ENCODE peak calls at places on chromosomes 1 and 21, in five cellular contexts. V, Q, R, U and T are unnamed samples.

GRCh38 chr1:196558424-196558823 is 49.8 kb downstream of the KCNT2 start:
- DNase-seq in V (no peak), U (no peak), Q (peak), R (no peak), T (peak)

GRCh38 chr1:58395355-58395754 is 151.2 kb downstream of the OMA1 start:
- DNase-seq in Q (no peak), R (no peak), U (no peak), V (no peak), T (peak)

GRCh38 chr1:229537894-229538293 is 20.6 kb downstream of the ABCB10 start:
- DNase-seq in U (no peak), Q (no peak), V (no peak), R (no peak), T (no peak)

GRCh38 chr1:209761021-209761635 is 5.3 kb downstream of the TRAF3IP3 start:
- DNase-seq in U (no peak), Q (no peak), V (no peak), R (no peak), T (peak)

GRCh38 chr1:71921197-71921596 is 361.1 kb downstream of the NEGR1 start:
- DNase-seq in Q (no peak), V (no peak), U (no peak), R (no peak), T (no peak)

GRCh38 chr1:178653091-178653490 is 72.0 kb upstream of the RALGPS2 start:
- DNase-seq in R (no peak), V (peak), U (no peak), Q (no peak), T (no peak)

GRCh38 chr1:14576155-14576554 is 22.3 kb upstream of the KAZN start:
- DNase-seq in U (no peak), R (no peak), Q (no peak), V (no peak), T (no peak)

GRCh38 chr1:158146165-158146564 is 34.5 kb upstream of the CD1D start:
- DNase-seq in Q (no peak), V (no peak), U (no peak), R (no peak), T (peak)

GRCh38 chr1:206895320-206895719 is 1.9 kb upstream of the IL24 start:
- DNase-seq in V (no peak), Q (no peak), R (no peak), U (no peak), T (no peak)

GRCh38 chr21:17118638-17119384 is 394.0 kb upstream of the CXADR start:
- DNase-seq in U (no peak), Q (no peak), V (no peak), R (no peak), T (no peak)

GRCh38 chr1:19559641-19560040 is 74.3 kb upstream of the CAPZB start:
- DNase-seq in R (no peak), Q (no peak), U (no peak), V (no peak), T (peak)
- TF ChIP-seq CTCF in R (no peak), Q (no peak), U (no peak), V (no peak), T (no peak)

GRCh38 chr1:248596615-248597014 is 885 bp downstream of the OR2T10 start:
- DNase-seq in V (no peak), Q (peak), U (no peak), R (no peak), T (no peak)

GRCh38 chr1:248593226-248593625 is 4.3 kb downstream of the OR2T10 start:
- DNase-seq in U (no peak), R (no peak), V (no peak), Q (no peak), T (no peak)

GRCh38 chr1:248599396-248599795 is 1.9 kb upstream of the OR2T10 start:
- DNase-seq in Q (peak), U (no peak), V (no peak), R (no peak), T (no peak)

GRCh38 chr1:248592655-248593054 is 4.8 kb downstream of the OR2T10 start:
- DNase-seq in R (no peak), Q (no peak), V (no peak), U (no peak), T (no peak)

GRCh38 chr1:248597589-248597988 is at the start of gene OR2T10:
- DNase-seq in Q (no peak), V (no peak), U (no peak), R (no peak), T (no peak)
- H3K4me3 ChIP-seq in Q (no peak), V (no peak), U (no peak), R (no peak), T (no peak)

DNA sequence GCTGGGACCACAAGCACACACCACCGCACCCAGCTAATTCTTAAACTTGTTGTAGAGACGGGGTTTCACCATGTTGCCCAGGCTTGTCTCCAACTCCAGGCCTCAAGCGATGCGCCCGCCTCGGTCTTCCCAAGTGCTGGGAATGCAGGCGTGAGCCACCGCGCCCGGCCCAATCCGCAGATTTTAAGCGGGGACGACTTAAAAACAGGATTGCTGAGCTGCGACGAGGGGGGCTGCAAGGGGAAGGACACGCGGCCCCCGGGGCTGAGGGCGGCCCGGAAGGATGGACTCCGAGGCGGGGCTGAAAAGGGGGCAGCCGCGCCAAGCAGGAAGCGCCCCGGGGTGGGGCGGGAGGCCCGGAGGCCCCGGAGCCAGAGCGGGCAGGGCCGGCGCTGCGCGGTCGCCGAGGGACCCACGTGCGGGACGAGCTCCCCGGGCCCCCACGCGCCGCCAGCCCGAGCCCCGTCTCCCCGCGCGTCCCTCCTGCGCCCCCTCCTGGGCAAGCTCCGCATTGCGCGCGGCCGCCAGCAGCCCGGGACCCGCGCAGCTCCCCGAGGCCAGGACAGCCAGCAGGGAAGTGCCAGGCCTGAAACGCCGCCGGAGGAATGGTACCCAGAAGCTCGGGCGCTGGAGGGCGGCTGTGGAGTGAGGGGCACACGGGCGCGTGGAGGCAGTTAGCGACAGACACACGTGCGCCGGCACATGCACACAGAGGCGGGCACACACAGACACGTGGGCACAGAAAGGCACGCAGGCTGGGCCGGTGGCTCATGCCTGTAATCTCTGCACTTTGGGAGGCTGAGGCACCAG is 5.5 kb upstream of the PRKCZ start:
- DNase-seq in U (peak), V (peak), R (peak), Q (peak), T (peak)
- TF ChIP-seq CTCF in U (peak), V (peak), R (peak), Q (peak), T (peak)

GRCh38 chr1:16903458-16903796 is 7.6 kb downstream of the RNU1-2 start:
- DNase-seq in V (no peak), Q (no peak), U (no peak), R (no peak), T (no peak)
- H3K4me3 ChIP-seq in V (peak), Q (peak), U (peak), R (peak), T (no peak)

DNA sequence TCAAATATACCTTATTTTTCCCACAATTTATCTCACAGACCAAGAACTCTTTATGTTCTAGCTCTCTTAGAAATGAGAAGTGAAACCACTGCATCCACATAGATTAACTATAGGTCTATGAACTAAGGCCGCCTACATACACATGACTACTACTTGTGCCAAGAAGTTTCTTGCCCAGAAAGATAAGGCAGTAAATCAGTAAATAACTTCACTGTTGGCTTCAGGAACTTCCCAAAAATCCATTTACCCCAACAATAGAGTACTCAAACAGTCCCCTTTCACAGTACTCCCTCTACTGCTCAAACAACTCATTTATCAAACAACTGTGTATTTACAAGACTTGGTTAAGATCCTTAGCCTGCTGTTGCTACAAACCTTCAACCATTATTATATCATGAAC is 96.5 kb downstream of the NME7 start:
- DNase-seq in R (no peak), V (no peak), U (no peak), Q (no peak), T (no peak)
- TF ChIP-seq CTCF in R (no peak), V (no peak), U (no peak), Q (no peak), T (no peak)

DNA sequence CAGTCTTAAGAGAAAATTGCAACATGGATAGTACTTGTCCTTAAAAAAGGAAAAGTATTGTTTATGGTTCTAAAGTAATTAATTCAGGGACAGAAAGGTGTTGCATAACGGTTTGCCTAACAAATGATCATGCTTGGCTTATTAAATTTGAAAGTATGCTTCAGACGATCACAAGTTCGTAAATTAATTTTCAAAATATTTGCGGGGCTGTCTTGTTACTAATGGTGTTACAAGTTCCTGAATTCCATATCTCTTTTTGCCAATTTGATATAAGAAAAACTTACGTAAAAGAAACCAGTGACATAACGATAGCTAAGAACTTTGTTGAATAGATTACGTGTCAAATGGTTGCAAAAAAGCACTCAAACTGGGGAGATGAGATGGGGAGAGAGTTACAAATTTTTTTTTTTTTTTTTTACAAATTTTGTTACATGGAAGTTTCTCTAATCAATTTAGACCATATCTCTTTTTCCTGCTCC is 1.3 kb downstream of the AGO3 start:
- DNase-seq in V (no peak), Q (no peak), U (no peak), R (no peak), T (no peak)
- H3K4me3 ChIP-seq in V (peak), Q (peak), U (peak), R (peak), T (peak)

DNA sequence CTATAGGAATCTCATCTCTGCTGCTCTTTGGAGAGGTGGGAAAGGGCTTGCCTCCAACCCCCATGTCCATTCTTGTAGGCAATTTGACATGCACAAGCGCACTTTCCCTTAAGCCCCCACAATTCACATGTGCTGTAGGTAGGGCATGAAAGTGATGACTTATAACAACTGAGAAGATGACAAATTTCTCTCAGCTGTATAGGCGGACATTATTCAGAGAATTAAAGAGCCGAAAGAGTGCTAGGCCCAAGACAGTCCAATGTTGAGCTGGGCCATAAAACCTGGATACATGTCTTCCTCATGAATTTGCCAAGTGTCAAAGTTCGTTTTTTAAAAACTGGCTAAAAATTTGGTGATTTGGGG is 106.3 kb upstream of the LYPLAL1 start:
- DNase-seq in V (no peak), Q (no peak), U (no peak), R (no peak), T (no peak)
- TF ChIP-seq CTCF in V (no peak), Q (no peak), U (no peak), R (no peak), T (no peak)

GRCh38 chr1:175494950-175495349 is 248.4 kb downstream of the TNR start:
- DNase-seq in R (no peak), Q (no peak), U (no peak), V (no peak), T (no peak)
- H3K4me3 ChIP-seq in R (no peak), Q (no peak), U (no peak), V (no peak), T (no peak)